ENCODE peak calls at places on chromosomes 4 and X, in ten cellular contexts. K is iPS DF 19.7, S is LHCN-M2, V is ACHN, A is T-helper 1 cell, C is SK-N-MC, D is cardiac fibroblast, Z is spleen, P is omental fat pad, X is fibroblast of the conjunctiva. M is an unnamed sample.

GRCh38 chr4:32748498-32748897 is 2028.3 kb downstream of the PCDH7 start:
- DNase-seq in K (peak; percentile 0), S (no peak), V (no peak), A (no peak), C (no peak), D (no peak), Z (no peak), P (no peak), X (no peak), M (peak; percentile 5)

GRCh38 chr4:189049682-189050081 is 891.0 kb upstream of the FRG1 start:
- DNase-seq in K (no peak), S (no peak), V (no peak), A (no peak), C (no peak), D (no peak), Z (no peak), P (no peak), X (no peak), M (no peak)

GRCh38 chrX:150873616-150874015 is 24.9 kb downstream of the CD99L2 start:
- DNase-seq in K (no peak), S (no peak), V (no peak), A (no peak), C (no peak), D (peak; percentile 15), Z (no peak), P (no peak), X (no peak), M (no peak)

GRCh38 chrX:119672252-119672825 is 20.6 kb downstream of the SEPTIN6 start:
- DNase-seq in K (no peak), S (no peak), V (no peak), A (no peak), C (no peak), D (peak; percentile 25), Z (peak; percentile 15), P (no peak), X (no peak), M (peak; percentile 39)

GRCh38 chr4:592825-593520 is 16.9 kb upstream of the TMEM271 start:
- DNase-seq in K (no peak), S (peak; percentile 17), V (no peak), A (no peak), C (no peak), D (no peak), Z (no peak), P (no peak), X (no peak), M (no peak)

GRCh38 chrX:96568088-96568487 is 116.6 kb upstream of the DIAPH2 start:
- DNase-seq in K (no peak), S (no peak), V (no peak), A (no peak), C (no peak), D (no peak), Z (no peak), P (no peak), X (no peak), M (no peak)

GRCh38 chr4:154622598-154622997 is 10.1 kb upstream of the FGG start:
- DNase-seq in K (no peak), S (peak; percentile 41), V (peak; percentile 54), A (no peak), C (no peak), D (peak; percentile 56), Z (no peak), P (no peak), X (peak; percentile 40), M (peak; percentile 46)

GRCh38 chr4:40251366-40251765 is 54.5 kb downstream of the RHOH start:
- DNase-seq in K (no peak), S (peak; percentile 78), V (peak; percentile 17), A (no peak), C (no peak), D (no peak), Z (no peak), P (no peak), X (no peak), M (no peak)

GRCh38 chrX:17687648-17688047 is 49.6 kb upstream of the SCML1 start:
- DNase-seq in K (no peak), S (no peak), V (no peak), A (no peak), C (no peak), D (no peak), Z (no peak), P (no peak), X (no peak), M (no peak)

GRCh38 chrX:37060999-37061398 is 52.8 kb downstream of the FAM47C start:
- DNase-seq in K (peak; percentile 15), S (peak; percentile 49), V (peak; percentile 45), A (no peak), C (peak; percentile 53), D (peak; percentile 55), Z (no peak), P (no peak), X (peak; percentile 9), M (peak; percentile 56)

GRCh38 chr4:134243742-134244713 is 42.4 kb upstream of the PABPC4L start:
- DNase-seq in K (no peak), S (no peak), V (no peak), A (no peak), C (no peak), D (no peak), Z (peak; percentile 67), P (no peak), X (no peak), M (no peak)

GRCh38 chr4:101174679-101175078 is 172.6 kb downstream of the PPP3CA start:
- DNase-seq in K (no peak), S (no peak), V (no peak), A (no peak), C (no peak), D (no peak), Z (no peak), P (no peak), X (no peak), M (peak; percentile 3)